ENCODE peak calls at places on chromosomes 4 and X, in seven cellular contexts. J is breast epithelium, Q is tibial nerve, N is gastrocnemius medialis, L is uterus, Y is IMR-90, Z is A549. V is an unnamed sample. For H3K4me1, the result is how much of the 10 kb centered on the place peaks cover.

GRCh38 chrX:154458116-154458953 is at the start of gene PLXNA3:
- DNase-seq in J (no peak), Q (no peak), N (no peak), L (no peak), Y (no peak), Z (no peak), V (no peak)

GRCh38 chr4:41750624-41751324 is 2.2 kb upstream of the PHOX2B start:
- DNase-seq in J (no peak), Q (no peak), N (no peak), L (no peak), Y (no peak), Z (no peak), V (no peak)

GRCh38 chr4:92812652-92813051 is 508.9 kb downstream of the GRID2 start:
- DNase-seq in J (no peak), Q (no peak), N (no peak), L (no peak), Y (no peak), Z (no peak), V (no peak)

GRCh38 chrX:153598541-153599191 is at the start of gene CCNQ:
- DNase-seq in J (no peak), Q (no peak), N (no peak), L (no peak), Y (peak), Z (no peak), V (no peak)

GRCh38 chr4:141002323-141002805 is 130.9 kb downstream of the RNF150 start:
- DNase-seq in J (no peak), Q (no peak), N (no peak), L (no peak), Y (peak), Z (no peak), V (no peak)

GRCh38 chr4:3016839-3017410 is 53.6 kb downstream of the GRK4 start:
- DNase-seq in J (no peak), Q (no peak), N (no peak), L (no peak), Y (no peak), Z (no peak), V (peak)

GRCh38 chr4:123649248-123649643 is 252.7 kb downstream of the SPRY1 start:
- DNase-seq in J (no peak), Q (no peak), N (no peak), L (no peak), Y (no peak), Z (no peak), V (no peak)

GRCh38 chr4:169345207-169345788 is 74.5 kb upstream of the SH3RF1 start:
- DNase-seq in J (no peak), Q (no peak), N (no peak), L (no peak), Y (peak), Z (peak), V (no peak)

GRCh38 chrX:40082447-40083119 is 15.2 kb downstream of the BCOR start:
- DNase-seq in J (no peak), Q (no peak), N (no peak), L (peak), Y (no peak), Z (no peak), V (no peak)

GRCh38 chr4:7004331-7004730 is 38.8 kb upstream of the TADA2B start:
- DNase-seq in J (peak), Q (no peak), N (no peak), L (no peak), Y (no peak), Z (no peak), V (no peak)

GRCh38 chrX:53312946-53313745 is 31.8 kb upstream of the IQSEC2 start:
- DNase-seq in J (peak), Q (peak), N (no peak), L (peak), Y (peak), Z (peak), V (no peak)

GRCh38 chr4:15690020-15690809 is 8.6 kb downstream of the FAM200B start:
- DNase-seq in J (no peak), Q (no peak), N (no peak), L (no peak), Y (peak), Z (peak), V (no peak)

DNA sequence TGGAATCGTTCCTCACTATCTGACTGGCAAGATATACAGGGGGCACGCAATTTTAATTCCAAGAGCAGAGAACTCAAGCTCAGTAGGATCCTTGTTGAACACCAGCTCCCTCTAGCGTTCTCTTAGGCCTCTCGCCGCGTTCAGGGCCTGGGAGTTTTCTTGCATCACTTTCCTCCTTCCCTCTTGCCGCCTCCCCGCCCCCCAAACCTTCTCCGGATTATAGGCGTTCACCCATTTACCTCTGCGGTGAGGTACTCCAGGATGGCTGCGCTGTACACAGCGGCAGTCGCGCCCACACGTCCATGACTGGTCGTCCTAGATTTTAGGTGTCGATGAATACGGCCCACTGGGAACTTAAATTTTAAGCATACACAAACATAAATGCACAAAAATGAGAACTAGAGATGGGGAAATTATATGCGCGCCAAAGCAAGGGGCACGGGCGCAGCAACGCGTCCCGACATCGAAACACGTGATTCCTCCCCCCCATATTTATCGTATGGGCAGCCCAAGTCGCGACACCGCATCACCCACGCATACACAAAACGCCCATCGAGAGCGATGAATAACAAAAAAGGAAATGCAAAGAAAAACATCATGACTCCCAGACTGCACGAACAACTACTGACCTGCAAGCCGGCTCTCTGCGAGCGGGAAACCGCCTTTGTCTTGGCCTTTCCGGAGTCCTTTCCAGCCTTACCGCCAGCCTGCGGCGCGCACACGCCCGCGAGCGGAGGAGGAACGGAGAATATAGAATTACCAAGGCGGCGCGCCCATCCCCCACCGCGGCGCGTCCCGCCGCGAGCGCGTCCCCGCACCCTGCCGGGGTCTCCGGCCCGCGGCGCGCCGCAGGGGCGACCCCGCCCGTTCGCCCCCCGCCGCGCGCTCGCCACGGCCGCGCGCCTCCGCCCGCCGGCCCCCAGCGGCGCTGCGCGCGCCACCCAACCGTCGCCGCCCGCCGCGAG is 759 bp downstream of the H2AZ1 start:
- DNase-seq in J (peak), Q (peak), N (peak), L (peak), Y (peak), Z (no peak), V (peak)
- TF ChIP-seq POLR2A in J (no peak), Q (no peak), N (no peak), L (no peak), Y (no peak), Z (no peak), V (no peak)

DNA sequence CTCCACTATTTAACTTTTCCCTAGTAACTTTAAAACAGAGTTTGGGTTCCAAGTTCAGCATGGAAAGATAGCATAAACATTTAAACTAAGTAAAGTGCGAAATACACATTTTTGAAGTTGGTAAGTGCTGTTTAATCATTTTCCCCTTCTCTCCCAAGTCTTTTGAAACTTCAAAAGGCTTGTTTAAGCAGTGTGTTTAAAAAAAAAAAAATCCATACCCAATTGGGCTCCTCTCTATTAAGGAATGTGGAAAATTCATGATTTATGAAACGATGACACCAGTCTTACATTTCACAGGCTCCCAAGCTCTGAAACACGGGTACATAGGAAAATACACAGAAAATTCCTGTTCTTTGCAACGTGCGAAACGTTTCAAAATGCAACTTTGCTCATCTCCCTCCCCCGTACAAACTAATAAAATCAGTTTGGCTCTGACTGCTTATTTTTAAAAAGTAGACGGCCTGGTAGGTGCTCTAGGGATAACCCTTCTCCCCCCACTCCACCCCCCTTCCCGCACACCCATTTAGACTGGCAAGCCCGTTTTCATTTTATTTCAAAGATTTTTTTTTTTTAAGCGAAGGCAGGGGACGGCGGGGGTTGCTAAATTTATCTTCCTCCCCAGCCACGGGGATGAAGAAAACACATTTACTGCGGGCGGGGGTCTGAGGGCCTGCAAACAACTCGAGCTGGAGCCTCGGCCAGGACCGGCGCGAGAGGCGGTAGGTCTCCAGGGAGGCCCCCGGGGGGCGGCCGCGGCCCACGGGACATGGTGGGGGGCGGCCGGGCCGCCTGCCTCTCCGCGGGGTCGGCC is 789 bp upstream of the ZFX start:
- DNase-seq in J (no peak), Q (no peak), N (no peak), L (peak), Y (peak), Z (no peak), V (peak)
- H3K4me1 ChIP-seq in J (under half), Q (under half), N (half or more), L (under half), Y (under half), Z (half or more), V (under half)

GRCh38 chrX:15335135-15336022 is at the start of gene PIGA:
- DNase-seq in J (peak), Q (peak), N (peak), L (peak), Y (peak), Z (peak), V (peak)
- TF ChIP-seq POLR2A in J (peak), Q (peak), N (peak), L (peak), Y (peak), Z (peak), V (peak)

GRCh38 chr4:99845708-99846469 is 29.3 kb downstream of the DAPP1 start:
- DNase-seq in J (no peak), Q (no peak), N (no peak), L (no peak), Y (no peak), Z (no peak), V (no peak)
- H3K4me1 ChIP-seq in J (under half), Q (under half), N (under half), L (under half), Y (under half), Z (under half), V (under half)

GRCh38 chr4:99723555-99724450 is 66.2 kb upstream of the C4orf54 start:
- DNase-seq in J (no peak), Q (no peak), N (peak), L (peak), Y (peak), Z (peak), V (no peak)
- TF ChIP-seq POLR2A in J (no peak), Q (no peak), N (no peak), L (no peak), Y (no peak), Z (no peak), V (no peak)

GRCh38 chr4:142278171-142278570 is 567.9 kb downstream of the INPP4B start:
- DNase-seq in J (no peak), Q (no peak), N (no peak), L (no peak), Y (peak), Z (no peak), V (no peak)

GRCh38 chr4:142278663-142279062 is 567.4 kb downstream of the INPP4B start:
- DNase-seq in J (no peak), Q (no peak), N (no peak), L (no peak), Y (no peak), Z (no peak), V (no peak)

GRCh38 chr4:142272452-142272851 is 573.6 kb downstream of the INPP4B start:
- DNase-seq in J (no peak), Q (no peak), N (no peak), L (no peak), Y (no peak), Z (no peak), V (no peak)

GRCh38 chr4:142271832-142272231 is 574.3 kb downstream of the INPP4B start:
- DNase-seq in J (no peak), Q (no peak), N (no peak), L (no peak), Y (no peak), Z (no peak), V (no peak)

DNA sequence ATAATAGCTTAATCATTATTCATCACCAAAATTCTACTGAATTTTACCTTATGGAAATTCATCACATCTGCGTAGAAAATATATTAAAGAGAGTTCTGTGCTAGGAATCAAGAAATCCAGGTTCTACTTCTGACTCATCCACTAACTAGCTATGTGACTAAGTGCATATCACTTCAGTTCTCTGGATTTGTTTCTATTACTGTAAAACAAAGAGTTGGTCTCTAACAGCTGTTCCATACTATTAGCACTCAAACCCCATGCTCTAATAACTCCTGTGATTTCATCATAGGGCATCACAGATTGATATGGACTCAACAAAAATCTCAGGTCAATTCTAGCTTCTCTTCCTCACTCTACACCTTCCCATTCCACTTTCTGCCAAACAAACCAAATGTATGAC is 572.0 kb downstream of the INPP4B start:
- DNase-seq in J (no peak), Q (no peak), N (no peak), L (no peak), Y (peak), Z (no peak), V (no peak)
- H3K4me1 ChIP-seq in J (under half), Q (under half), N (under half), L (under half), Y (under half), Z (under half), V (under half)

GRCh38 chrX:22313757-22314156 is 41.0 kb downstream of the CBLL2 start:
- DNase-seq in J (no peak), Q (no peak), N (no peak), L (no peak), Y (no peak), Z (no peak), V (no peak)
- TF ChIP-seq POLR2A in J (no peak), Q (no peak), N (no peak), L (no peak), Y (no peak), Z (no peak), V (no peak)

GRCh38 chr4:151690164-151690856 is 70.5 kb downstream of the GATB start:
- DNase-seq in J (no peak), Q (no peak), N (no peak), L (no peak), Y (peak), Z (no peak), V (no peak)
- H3K4me1 ChIP-seq in J (under half), Q (under half), N (half or more), L (under half), Y (under half), Z (under half), V (half or more)

DNA sequence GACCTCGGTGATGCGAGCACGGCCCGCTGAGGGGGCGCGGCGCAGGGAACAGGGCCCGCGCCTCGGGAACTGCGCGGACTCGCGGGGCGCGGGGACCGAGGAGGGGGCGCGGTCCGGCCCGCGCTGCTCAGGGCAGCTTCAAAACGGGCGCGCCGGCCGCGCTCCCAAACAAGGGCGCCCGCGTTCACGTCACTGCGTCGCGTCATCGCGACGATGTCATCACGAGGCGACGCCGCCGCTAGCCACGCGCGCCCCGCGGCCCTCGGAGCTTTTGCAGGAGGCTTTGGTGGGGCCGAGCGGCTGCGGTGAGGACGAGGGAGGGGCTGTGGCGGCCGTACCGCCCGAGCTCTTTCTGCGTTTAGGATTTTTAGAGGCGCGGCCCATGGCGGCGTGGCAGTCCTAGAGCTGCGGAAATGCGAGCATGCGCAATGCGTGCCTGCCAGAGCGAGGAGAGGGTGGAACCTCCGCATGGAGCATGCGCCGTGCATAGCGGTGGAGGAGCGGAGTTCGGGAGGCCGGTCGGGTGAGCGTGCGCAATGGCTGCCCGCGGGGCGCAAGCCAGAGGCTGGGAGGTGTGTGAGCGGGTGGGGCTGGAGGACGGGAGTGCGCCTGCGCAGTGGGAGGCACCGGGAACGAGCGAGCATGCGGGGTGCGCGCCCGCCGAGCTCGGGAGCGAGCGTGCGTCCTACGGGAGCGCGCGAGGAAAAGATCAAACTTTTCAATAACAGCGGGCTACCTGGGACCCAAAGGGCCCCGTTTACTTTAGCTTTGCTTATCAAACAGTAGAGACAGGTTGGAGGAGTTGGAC is at the start of gene PPP2R3B:
- DNase-seq in J (peak), Q (peak), N (peak), L (peak), Y (peak), Z (peak), V (peak)
- TF ChIP-seq POLR2A in J (no peak), Q (peak), N (peak), L (peak), Y (peak), Z (peak), V (no peak)

GRCh38 chr4:158805628-158806471 is 37.0 kb downstream of the FNIP2 start:
- DNase-seq in J (no peak), Q (peak), N (peak), L (no peak), Y (no peak), Z (no peak), V (no peak)
- H3K4me1 ChIP-seq in J (under half), Q (under half), N (half or more), L (under half), Y (under half), Z (under half), V (half or more)